ENCODE peak calls at places on chromosomes 13 and 19, in eight cellular contexts. One of them, this sample, is unnamed.

GRCh38 chr13:27868639-27869435 is 51.0 kb upstream of the PDX1 start:
- DNase-seq in A549: no peak
- DNase-seq in AG04450: no peak
- DNase-seq in psoas muscle: no peak
- DNase-seq in tibial artery: no peak
- DNase-seq in PC-3: peak
- DNase-seq in IMR-90: peak
- DNase-seq in CD8-positive, alpha-beta T cell: no peak
- DNase-seq in this sample: no peak

GRCh38 chr13:109699628-109700071 is 86.7 kb downstream of the IRS2 start:
- DNase-seq in IMR-90: no peak
- DNase-seq in A549: no peak
- DNase-seq in PC-3: no peak
- DNase-seq in tibial artery: no peak
- DNase-seq in CD8-positive, alpha-beta T cell: no peak
- DNase-seq in AG04450: no peak
- DNase-seq in psoas muscle: no peak
- DNase-seq in this sample: no peak

GRCh38 chr13:50275392-50276063 is 260.3 kb downstream of the KCNRG start:
- DNase-seq in IMR-90: no peak
- DNase-seq in AG04450: no peak
- DNase-seq in A549: no peak
- DNase-seq in psoas muscle: no peak
- DNase-seq in CD8-positive, alpha-beta T cell: no peak
- DNase-seq in tibial artery: no peak
- DNase-seq in PC-3: no peak
- DNase-seq in this sample: no peak

GRCh38 chr13:29593605-29594297 is 1.7 kb downstream of the SLC7A1 start:
- DNase-seq in psoas muscle: no peak
- DNase-seq in PC-3: no peak
- DNase-seq in tibial artery: no peak
- DNase-seq in AG04450: no peak
- DNase-seq in A549: no peak
- DNase-seq in CD8-positive, alpha-beta T cell: no peak
- DNase-seq in IMR-90: no peak
- DNase-seq in this sample: no peak

GRCh38 chr19:51724543-51724942 is 752 bp upstream of the HAS1 start:
- DNase-seq in tibial artery: no peak
- DNase-seq in AG04450: no peak
- DNase-seq in PC-3: no peak
- DNase-seq in IMR-90: no peak
- DNase-seq in CD8-positive, alpha-beta T cell: no peak
- DNase-seq in psoas muscle: peak
- DNase-seq in A549: no peak
- DNase-seq in this sample: no peak

GRCh38 chr13:67100723-67101122 is 129.4 kb downstream of the PCDH9 start:
- DNase-seq in CD8-positive, alpha-beta T cell: no peak
- DNase-seq in PC-3: no peak
- DNase-seq in tibial artery: no peak
- DNase-seq in IMR-90: no peak
- DNase-seq in AG04450: no peak
- DNase-seq in A549: no peak
- DNase-seq in psoas muscle: no peak
- DNase-seq in this sample: no peak

GRCh38 chr19:33394723-33395560 is 21.4 kb downstream of the CEBPG start:
- DNase-seq in PC-3: no peak
- DNase-seq in CD8-positive, alpha-beta T cell: no peak
- DNase-seq in tibial artery: peak
- DNase-seq in psoas muscle: peak
- DNase-seq in IMR-90: no peak
- DNase-seq in AG04450: no peak
- DNase-seq in A549: no peak
- DNase-seq in this sample: no peak

GRCh38 chr19:11227201-11227886 is 12.1 kb upstream of the ANGPTL8 start:
- DNase-seq in PC-3: peak
- DNase-seq in AG04450: no peak
- DNase-seq in psoas muscle: no peak
- DNase-seq in CD8-positive, alpha-beta T cell: no peak
- DNase-seq in IMR-90: no peak
- DNase-seq in tibial artery: no peak
- DNase-seq in A549: no peak
- DNase-seq in this sample: no peak

GRCh38 chr13:30806784-30807183 is 71.4 kb downstream of the ALOX5AP start:
- DNase-seq in A549: no peak
- DNase-seq in IMR-90: peak
- DNase-seq in AG04450: no peak
- DNase-seq in PC-3: peak
- DNase-seq in CD8-positive, alpha-beta T cell: no peak
- DNase-seq in psoas muscle: no peak
- DNase-seq in tibial artery: no peak
- DNase-seq in this sample: no peak

GRCh38 chr19:30492581-30492980 is 120.4 kb downstream of the ZNF536 start:
- DNase-seq in A549: no peak
- DNase-seq in AG04450: no peak
- DNase-seq in psoas muscle: no peak
- DNase-seq in PC-3: no peak
- DNase-seq in CD8-positive, alpha-beta T cell: no peak
- DNase-seq in tibial artery: no peak
- DNase-seq in IMR-90: no peak
- DNase-seq in this sample: no peak

GRCh38 chr19:53982611-53983010 is 8.8 kb upstream of the CACNG6 start:
- DNase-seq in IMR-90: no peak
- DNase-seq in A549: peak
- DNase-seq in tibial artery: no peak
- DNase-seq in psoas muscle: peak
- DNase-seq in PC-3: peak
- DNase-seq in AG04450: no peak
- DNase-seq in CD8-positive, alpha-beta T cell: no peak
- DNase-seq in this sample: no peak

GRCh38 chr19:11560404-11560988 is 1.5 kb upstream of the ELOF1 start:
- DNase-seq in A549: no peak
- DNase-seq in psoas muscle: no peak
- DNase-seq in tibial artery: no peak
- DNase-seq in PC-3: peak
- DNase-seq in AG04450: peak
- DNase-seq in IMR-90: peak
- DNase-seq in CD8-positive, alpha-beta T cell: peak
- DNase-seq in this sample: no peak

GRCh38 chr19:2385053-2385721 is 25.1 kb downstream of the TMPRSS9 start:
- DNase-seq in tibial artery: no peak
- DNase-seq in psoas muscle: peak
- DNase-seq in A549: peak
- DNase-seq in AG04450: peak
- DNase-seq in IMR-90: peak
- DNase-seq in CD8-positive, alpha-beta T cell: no peak
- DNase-seq in PC-3: peak
- DNase-seq in this sample: no peak

GRCh38 chr19:18392417-18392816 is 5.0 kb downstream of the LRRC25 start:
- DNase-seq in A549: no peak
- DNase-seq in IMR-90: no peak
- DNase-seq in PC-3: no peak
- DNase-seq in psoas muscle: no peak
- DNase-seq in tibial artery: peak
- DNase-seq in CD8-positive, alpha-beta T cell: no peak
- DNase-seq in AG04450: no peak
- DNase-seq in this sample: no peak

GRCh38 chr19:34155686-34156085 is 16.6 kb upstream of the LSM14A start:
- DNase-seq in psoas muscle: no peak
- DNase-seq in AG04450: no peak
- DNase-seq in CD8-positive, alpha-beta T cell: no peak
- DNase-seq in PC-3: no peak
- DNase-seq in A549: no peak
- DNase-seq in IMR-90: peak
- DNase-seq in tibial artery: no peak
- DNase-seq in this sample: no peak

GRCh38 chr13:113080901-113081521 is 24.6 kb upstream of the F7 start:
- DNase-seq in psoas muscle: peak
- DNase-seq in A549: no peak
- DNase-seq in CD8-positive, alpha-beta T cell: no peak
- DNase-seq in tibial artery: no peak
- DNase-seq in AG04450: no peak
- DNase-seq in PC-3: no peak
- DNase-seq in IMR-90: no peak
- DNase-seq in this sample: no peak

GRCh38 chr13:111337741-111338140 is 17.3 kb downstream of the TEX29 start:
- DNase-seq in psoas muscle: no peak
- DNase-seq in tibial artery: no peak
- DNase-seq in PC-3: no peak
- DNase-seq in IMR-90: peak
- DNase-seq in AG04450: no peak
- DNase-seq in A549: no peak
- DNase-seq in CD8-positive, alpha-beta T cell: no peak
- DNase-seq in this sample: no peak

GRCh38 chr13:109275848-109276247 is 510.5 kb downstream of the IRS2 start:
- DNase-seq in CD8-positive, alpha-beta T cell: no peak
- DNase-seq in IMR-90: no peak
- DNase-seq in psoas muscle: peak
- DNase-seq in A549: no peak
- DNase-seq in PC-3: no peak
- DNase-seq in tibial artery: no peak
- DNase-seq in AG04450: no peak
- DNase-seq in this sample: no peak

GRCh38 chr13:41364043-41364442 is 53.0 kb downstream of the NAA16 start:
- DNase-seq in psoas muscle: no peak
- DNase-seq in tibial artery: no peak
- DNase-seq in PC-3: no peak
- DNase-seq in CD8-positive, alpha-beta T cell: no peak
- DNase-seq in A549: no peak
- DNase-seq in AG04450: no peak
- DNase-seq in IMR-90: no peak
- DNase-seq in this sample: no peak

GRCh38 chr13:41356788-41357187 is 45.7 kb downstream of the NAA16 start:
- DNase-seq in IMR-90: no peak
- DNase-seq in CD8-positive, alpha-beta T cell: peak
- DNase-seq in tibial artery: no peak
- DNase-seq in A549: no peak
- DNase-seq in PC-3: peak
- DNase-seq in psoas muscle: no peak
- DNase-seq in AG04450: no peak
- DNase-seq in this sample: no peak

GRCh38 chr13:41365636-41366035 is 54.6 kb downstream of the NAA16 start:
- DNase-seq in A549: no peak
- DNase-seq in IMR-90: peak
- DNase-seq in AG04450: no peak
- DNase-seq in CD8-positive, alpha-beta T cell: no peak
- DNase-seq in tibial artery: no peak
- DNase-seq in psoas muscle: no peak
- DNase-seq in PC-3: no peak
- DNase-seq in this sample: no peak

DNA sequence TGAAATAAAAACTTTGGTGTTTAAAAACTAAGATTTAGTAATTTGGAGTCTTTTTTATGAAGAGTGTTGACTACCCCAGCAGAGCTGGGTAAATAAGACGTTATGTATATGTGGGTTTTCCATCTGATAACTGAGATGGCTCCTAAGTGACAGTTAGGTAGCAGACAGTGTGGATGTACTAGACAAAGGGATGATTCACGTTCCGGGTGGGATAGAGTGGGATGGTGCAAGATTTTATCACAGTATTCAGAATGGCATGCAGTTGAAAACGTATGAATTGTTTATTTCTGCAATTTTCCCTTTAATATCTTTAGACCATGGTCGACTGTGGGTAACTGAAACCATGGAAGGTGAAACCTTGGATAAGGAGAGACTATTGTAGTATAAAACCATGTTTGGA is 50.4 kb downstream of the NAA16 start:
- DNase-seq in CD8-positive, alpha-beta T cell: no peak
- DNase-seq in A549: no peak
- DNase-seq in tibial artery: no peak
- DNase-seq in AG04450: no peak
- DNase-seq in psoas muscle: no peak
- DNase-seq in PC-3: no peak
- DNase-seq in IMR-90: peak
- DNase-seq in this sample: no peak
- H3K27ac ChIP-seq in CD8-positive, alpha-beta T cell: no peak
- H3K27ac ChIP-seq in A549: no peak
- H3K27ac ChIP-seq in tibial artery: no peak
- H3K27ac ChIP-seq in AG04450: no peak
- H3K27ac ChIP-seq in psoas muscle: no peak
- H3K27ac ChIP-seq in PC-3: no peak
- H3K27ac ChIP-seq in IMR-90: no peak
- H3K27ac ChIP-seq in this sample: no peak

DNA sequence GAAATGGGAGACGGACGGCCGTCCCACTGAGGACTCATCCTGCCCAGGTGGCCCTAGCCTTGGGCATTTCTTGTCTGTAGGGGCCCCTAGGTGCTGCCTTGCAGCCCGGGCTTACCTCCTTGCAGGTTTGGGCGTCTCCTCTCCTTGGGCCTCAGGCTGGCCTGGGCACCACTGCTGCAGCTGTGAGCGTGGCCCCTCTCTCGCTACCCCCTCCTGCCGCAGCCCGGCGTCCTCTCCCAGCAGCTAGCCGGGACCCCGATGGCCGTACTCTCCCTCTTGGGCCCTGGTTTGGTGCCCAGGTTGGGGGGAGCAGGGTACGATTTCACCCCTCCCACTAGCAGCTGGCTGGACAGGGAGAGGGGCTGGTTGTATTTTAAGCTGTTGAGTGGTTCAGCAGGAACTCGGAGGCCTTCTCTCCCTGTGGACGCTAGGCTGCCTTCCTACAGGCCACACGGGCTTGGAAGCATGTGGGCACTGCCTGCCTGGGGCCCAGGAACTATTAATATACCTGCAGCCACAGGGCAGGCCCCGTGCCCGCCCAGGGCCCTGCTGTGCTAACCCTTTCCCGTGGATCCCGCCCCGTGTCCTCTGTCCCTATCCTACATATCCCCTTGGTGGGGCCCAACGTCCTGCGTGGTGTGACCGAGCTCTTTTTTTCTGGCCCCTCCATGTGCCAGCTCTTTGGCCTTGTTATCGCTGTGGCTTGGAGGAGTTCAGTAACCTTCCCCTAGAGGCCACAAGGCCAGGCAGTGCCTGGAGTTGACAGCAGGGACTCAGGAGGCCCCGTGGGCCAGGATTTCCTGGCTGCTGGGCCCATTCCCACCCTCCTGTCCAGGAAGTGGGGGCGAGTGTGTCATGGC is 11.7 kb downstream of the NDUFB7 start:
- DNase-seq in A549: no peak
- DNase-seq in tibial artery: no peak
- DNase-seq in CD8-positive, alpha-beta T cell: no peak
- DNase-seq in IMR-90: no peak
- DNase-seq in AG04450: no peak
- DNase-seq in psoas muscle: peak
- DNase-seq in PC-3: no peak
- DNase-seq in this sample: no peak
- H3K27ac ChIP-seq in A549: peak
- H3K27ac ChIP-seq in tibial artery: peak
- H3K27ac ChIP-seq in CD8-positive, alpha-beta T cell: no peak
- H3K27ac ChIP-seq in IMR-90: no peak
- H3K27ac ChIP-seq in AG04450: peak
- H3K27ac ChIP-seq in psoas muscle: peak
- H3K27ac ChIP-seq in PC-3: no peak
- H3K27ac ChIP-seq in this sample: peak

GRCh38 chr19:5867201-5868136 is 2.9 kb downstream of the FUT5 start:
- DNase-seq in tibial artery: no peak
- DNase-seq in IMR-90: no peak
- DNase-seq in CD8-positive, alpha-beta T cell: no peak
- DNase-seq in AG04450: no peak
- DNase-seq in PC-3: no peak
- DNase-seq in A549: no peak
- DNase-seq in psoas muscle: no peak
- DNase-seq in this sample: no peak
- H3K27ac ChIP-seq in tibial artery: no peak
- H3K27ac ChIP-seq in IMR-90: no peak
- H3K27ac ChIP-seq in CD8-positive, alpha-beta T cell: no peak
- H3K27ac ChIP-seq in AG04450: no peak
- H3K27ac ChIP-seq in PC-3: no peak
- H3K27ac ChIP-seq in A549: no peak
- H3K27ac ChIP-seq in psoas muscle: no peak
- H3K27ac ChIP-seq in this sample: no peak

GRCh38 chr13:100789025-100789424 is 114.4 kb upstream of the TMTC4 start:
- DNase-seq in IMR-90: no peak
- DNase-seq in tibial artery: no peak
- DNase-seq in A549: no peak
- DNase-seq in PC-3: no peak
- DNase-seq in psoas muscle: no peak
- DNase-seq in CD8-positive, alpha-beta T cell: no peak
- DNase-seq in AG04450: no peak
- DNase-seq in this sample: no peak
- H3K27ac ChIP-seq in IMR-90: no peak
- H3K27ac ChIP-seq in tibial artery: no peak
- H3K27ac ChIP-seq in A549: no peak
- H3K27ac ChIP-seq in PC-3: no peak
- H3K27ac ChIP-seq in psoas muscle: no peak
- H3K27ac ChIP-seq in CD8-positive, alpha-beta T cell: no peak
- H3K27ac ChIP-seq in AG04450: no peak
- H3K27ac ChIP-seq in this sample: peak

This sample was measured in caudate nucleus.